ENCODE peak calls at places on chromosomes 2 and 18, in seven cellular contexts. E, F, A, N, J, K and M are unnamed samples.

GRCh38 chr2:49950635-49951034 is 796.3 kb upstream of the FSHR start:
- DNase-seq in A (no peak), J (no peak), E (no peak), N (no peak), F (no peak), K (no peak), M (no peak)

GRCh38 chr2:9692392-9693137 is 61.8 kb upstream of the YWHAQ start:
- DNase-seq in N (no peak), A (no peak), E (no peak), K (no peak), J (no peak), F (no peak), M (peak; percentile 59)

GRCh38 chr18:10441472-10441871 is 13.0 kb upstream of the APCDD1 start:
- DNase-seq in J (no peak), N (no peak), E (no peak), F (no peak), A (no peak), K (no peak), M (no peak)

GRCh38 chr2:44087037-44087713 is 81.5 kb upstream of the PPM1B start:
- DNase-seq in E (peak; percentile 92), J (peak; percentile 81), F (peak; percentile 93), N (peak; percentile 61), K (peak; percentile 87), A (peak; percentile 81), M (peak; percentile 85)

GRCh38 chr2:30223413-30223874 is 7.9 kb upstream of the LBH start:
- DNase-seq in E (no peak), N (no peak), F (no peak), J (no peak), K (no peak), A (peak; percentile 3), M (no peak)

GRCh38 chr2:72757177-72757775 is 68.6 kb downstream of the EXOC6B start:
- DNase-seq in A (no peak), F (no peak), N (peak; percentile 76), J (peak; percentile 96), K (peak; percentile 29), E (peak; percentile 81), M (no peak)

GRCh38 chr18:36758623-36759022 is 70.2 kb downstream of the TPGS2 start:
- DNase-seq in N (peak; percentile 6), A (no peak), F (no peak), E (no peak), K (no peak), J (no peak), M (no peak)

GRCh38 chr2:235749121-235749780 is 255.4 kb downstream of the AGAP1 start:
- DNase-seq in J (peak; percentile 11), A (no peak), K (no peak), E (peak; percentile 35), F (no peak), N (peak; percentile 66), M (peak; percentile 20)

GRCh38 chr18:44938396-44939036 is 257.8 kb downstream of the SETBP1 start:
- DNase-seq in E (peak; percentile 61), N (no peak), J (no peak), K (no peak), F (peak; percentile 76), A (no peak), M (no peak)

GRCh38 chr2:59732861-59733603 is 820.4 kb downstream of the BCL11A start:
- DNase-seq in K (no peak), N (no peak), J (no peak), F (no peak), A (no peak), E (no peak), M (no peak)

GRCh38 chr2:20524412-20525040 is 77.7 kb downstream of the RHOB start:
- DNase-seq in F (no peak), J (peak; percentile 51), K (no peak), E (no peak), N (no peak), A (no peak), M (peak; percentile 39)

GRCh38 chr2:43846140-43846793 is 7.5 kb downstream of the ABCG8 start:
- DNase-seq in N (no peak), F (no peak), J (no peak), E (no peak), K (no peak), A (no peak), M (no peak)

GRCh38 chr2:171574149-171574795 is 52.0 kb downstream of the CYBRD1 start:
- DNase-seq in E (peak; percentile 88), N (peak; percentile 68), J (peak; percentile 81), F (peak; percentile 77), A (peak; percentile 69), K (peak; percentile 85), M (peak; percentile 66)

GRCh38 chr2:237359894-237360780 is 53.8 kb downstream of the COL6A3 start:
- DNase-seq in N (no peak), A (no peak), K (no peak), F (no peak), J (no peak), E (no peak), M (no peak)

GRCh38 chr2:19256239-19256638 is 102.2 kb downstream of the OSR1 start:
- DNase-seq in E (no peak), A (no peak), N (peak; percentile 98), F (no peak), K (no peak), J (peak; percentile 93), M (peak; percentile 99)

GRCh38 chr2:150624001-150624401 is 136.5 kb upstream of the RND3 start:
- DNase-seq in A (no peak), E (no peak), F (no peak), N (no peak), J (peak; percentile 56), K (no peak), M (no peak)

GRCh38 chr2:237583385-237584295 is 6.9 kb downstream of the RAB17 start:
- DNase-seq in J (no peak), A (no peak), K (no peak), N (no peak), E (no peak), F (no peak), M (no peak)

GRCh38 chr2:151269798-151270568 is 8.3 kb upstream of the RBM43 start:
- DNase-seq in K (no peak), E (no peak), A (no peak), J (peak; percentile 34), F (no peak), N (no peak), M (no peak)

GRCh38 chr2:216189410-216189809 is 80.3 kb downstream of the XRCC5 start:
- DNase-seq in J (no peak), K (no peak), N (peak; percentile 40), E (no peak), A (no peak), F (no peak), M (peak; percentile 27)

GRCh38 chr2:10432315-10433181 is 15.6 kb downstream of the ODC1 start:
- DNase-seq in J (no peak), N (no peak), E (peak; percentile 62), A (no peak), F (peak; percentile 75), K (no peak), M (no peak)

GRCh38 chr2:190781604-190782198 is 98.9 kb upstream of the GLS start:
- DNase-seq in E (peak; percentile 78), F (peak; percentile 65), A (peak; percentile 57), K (peak; percentile 65), N (peak; percentile 76), J (peak; percentile 87), M (peak; percentile 76)

GRCh38 chr2:128868686-128869551 is 550.3 kb upstream of the HS6ST1 start:
- DNase-seq in K (no peak), A (no peak), E (no peak), J (peak; percentile 1), N (no peak), F (no peak), M (peak; percentile 41)

GRCh38 chr2:121197369-121198091 is 87.5 kb downstream of the TFCP2L1 start:
- DNase-seq in J (peak; percentile 57), K (no peak), E (peak; percentile 71), N (peak; percentile 35), A (peak; percentile 61), F (peak; percentile 45), M (peak; percentile 65)

DNA sequence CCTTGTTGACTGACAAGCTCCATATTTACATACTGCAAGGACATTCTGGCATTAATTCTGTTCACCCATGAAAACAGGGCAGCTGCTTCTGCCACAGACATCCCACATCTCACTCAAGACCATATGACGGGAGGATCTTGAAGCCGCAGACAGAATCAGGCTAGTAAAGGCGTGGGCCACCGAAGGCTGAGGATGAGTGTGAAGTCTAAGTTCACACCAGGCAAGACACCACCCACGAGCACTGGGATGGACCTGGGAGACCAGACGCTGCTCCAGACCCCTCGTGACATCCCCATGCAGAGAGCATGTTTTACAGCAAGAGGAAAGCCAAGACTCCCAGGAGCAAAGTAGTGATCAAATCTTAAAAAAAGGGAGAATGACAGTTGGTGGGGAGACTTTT is 3.2 kb downstream of the FHL2 start:
- DNase-seq in K (no peak), E (no peak), F (no peak), N (no peak), J (no peak), A (no peak), M (no peak)
- H3K4me3 ChIP-seq in K (no peak overlapping the region), E (no peak overlapping the region), F (peak overlapping the region; percentile 77), N (peak overlapping the region; percentile 99), J (no peak overlapping the region), A (no peak overlapping the region), M (peak overlapping the region; percentile 100)

GRCh38 chr2:176385838-176386237 is 116.6 kb downstream of the MTX2 start:
- DNase-seq in N (no peak), A (no peak), K (no peak), J (no peak), E (no peak), F (no peak), M (no peak)
- TF ChIP-seq CTCF in N (no peak), A (no peak), K (no peak), J (no peak), E (no peak), F (no peak), M (no peak)

GRCh38 chr18:76546282-76546572 is 51.2 kb upstream of the ZNF516 start:
- DNase-seq in J (no peak), N (no peak), A (no peak), E (no peak), F (no peak), K (no peak), M (no peak)

GRCh38 chr18:76545433-76546281 is 50.6 kb upstream of the ZNF516 start:
- DNase-seq in E (no peak), F (no peak), N (no peak), K (no peak), A (peak; percentile 92), J (no peak), M (peak; percentile 51)

GRCh38 chr18:76544511-76545350 is 49.7 kb upstream of the ZNF516 start:
- DNase-seq in J (no peak), A (peak; percentile 89), N (no peak), F (no peak), E (no peak), K (no peak), M (no peak)

GRCh38 chr18:76547306-76547705 is 52.3 kb upstream of the ZNF516 start:
- DNase-seq in A (no peak), E (no peak), N (no peak), J (no peak), K (no peak), F (no peak), M (no peak)

DNA sequence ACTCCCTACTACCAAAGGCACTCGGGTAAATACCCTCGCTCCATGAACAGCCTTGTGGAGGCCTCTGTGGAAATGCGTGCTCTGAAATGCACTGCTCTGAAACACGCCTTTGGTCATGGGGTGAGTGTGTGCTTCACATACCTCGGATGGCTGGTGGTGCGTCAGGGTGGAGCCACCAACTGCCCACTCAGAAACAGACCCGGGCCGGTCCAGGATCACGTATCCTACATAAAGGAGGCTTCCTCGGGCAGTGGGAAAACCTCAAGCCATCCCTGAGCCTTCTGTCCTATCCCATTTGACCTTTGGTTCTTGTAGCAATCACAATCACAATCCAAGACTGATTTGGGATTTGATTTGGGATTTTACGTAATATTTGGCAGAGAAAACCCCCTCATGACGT is 53.5 kb upstream of the ZNF516 start:
- DNase-seq in E (no peak), F (no peak), A (no peak), K (no peak), J (no peak), N (no peak), M (no peak)
- H3K4me3 ChIP-seq in E (no peak overlapping the region), F (no peak overlapping the region), A (no peak overlapping the region), K (no peak overlapping the region), J (no peak overlapping the region), N (no peak overlapping the region), M (no peak overlapping the region)

GRCh38 chr2:219498280-219499057 is at the start of gene GMPPA:
- DNase-seq in J (peak; percentile 99), F (peak; percentile 99), K (peak; percentile 99), E (peak; percentile 97), N (peak; percentile 99), A (peak; percentile 98), M (peak; percentile 98)
- TF ChIP-seq CTCF in J (no peak), F (no peak), K (no peak), E (no peak), N (no peak), A (no peak), M (no peak)